ENCODE peak calls at places on chromosomes 16 and 17, in five cellular contexts. V is mucosa of descending colon; K is effector memory CD4-positive, alpha-beta T cell; U is endodermal cell; G is ovary. P is an unnamed sample.
A peak's percentile ranks its signal among the peaks of the same experiment; 100 is the strongest.

GRCh38 chr16:79301036-79301435 is 299.5 kb downstream of the MAF start:
- DNase-seq in G (no peak), V (no peak), U (peak; percentile 57), K (no peak), P (no peak)

GRCh38 chr16:69865701-69866100 is 85.4 kb upstream of the CLEC18A start:
- DNase-seq in K (no peak), G (no peak), U (no peak), V (no peak), P (no peak)

GRCh38 chr17:40922239-40922638 is 15.2 kb downstream of the KRT23 start:
- DNase-seq in K (no peak), U (peak; percentile 71), V (no peak), G (peak; percentile 32), P (no peak)

GRCh38 chr16:66250686-66251405 is 115.6 kb upstream of the CDH5 start:
- DNase-seq in G (peak; percentile 81), V (peak; percentile 50), U (no peak), K (no peak), P (no peak)

GRCh38 chr17:31629696-31630470 is 229.2 kb downstream of the COPRS start:
- DNase-seq in U (no peak), G (no peak), K (no peak), V (no peak), P (no peak)

GRCh38 chr17:64005734-64006167 is 7.6 kb downstream of the PRR29 start:
- DNase-seq in K (no peak), V (no peak), G (no peak), U (peak; percentile 54), P (peak; percentile 77)

GRCh38 chr16:66240996-66241395 is 125.5 kb upstream of the CDH5 start:
- DNase-seq in V (no peak), U (no peak), G (no peak), K (no peak), P (no peak)

GRCh38 chr17:4480929-4481898 is 17.5 kb upstream of the SPNS2 start:
- DNase-seq in K (no peak), V (peak; percentile 78), G (no peak), U (no peak), P (no peak)

GRCh38 chr16:25126820-25127232 is 15.3 kb downstream of the LCMT1 start:
- DNase-seq in G (no peak), K (no peak), V (peak; percentile 63), U (no peak), P (no peak)

GRCh38 chr17:64775701-64776570 is 113.8 kb upstream of the SMURF2 start:
- DNase-seq in G (no peak), U (no peak), V (peak; percentile 32), K (no peak), P (no peak)

GRCh38 chr17:49547566-49547965 is 28.1 kb upstream of the NXPH3 start:
- DNase-seq in K (no peak), G (no peak), V (no peak), U (peak; percentile 51), P (no peak)

GRCh38 chr16:71572497-71573116 is 4.3 kb downstream of the TAT start:
- DNase-seq in K (no peak), U (no peak), V (no peak), G (no peak), P (no peak)

GRCh38 chr17:282912-283882 is 69.4 kb downstream of the RPH3AL start:
- DNase-seq in U (no peak), V (no peak), K (no peak), G (peak; percentile 12), P (no peak)

GRCh38 chr17:81371910-81372760 is 23.1 kb upstream of the BAHCC1 start:
- DNase-seq in U (peak; percentile 88), V (peak; percentile 37), K (no peak), G (peak; percentile 29), P (no peak)

GRCh38 chr17:37519241-37519985 is 29.7 kb downstream of the DUSP14 start:
- DNase-seq in V (no peak), G (no peak), U (peak; percentile 26), K (no peak), P (no peak)

GRCh38 chr17:77872714-77873517 is 85.6 kb upstream of the TNRC6C start:
- DNase-seq in V (no peak), K (no peak), G (no peak), U (no peak), P (no peak)

DNA sequence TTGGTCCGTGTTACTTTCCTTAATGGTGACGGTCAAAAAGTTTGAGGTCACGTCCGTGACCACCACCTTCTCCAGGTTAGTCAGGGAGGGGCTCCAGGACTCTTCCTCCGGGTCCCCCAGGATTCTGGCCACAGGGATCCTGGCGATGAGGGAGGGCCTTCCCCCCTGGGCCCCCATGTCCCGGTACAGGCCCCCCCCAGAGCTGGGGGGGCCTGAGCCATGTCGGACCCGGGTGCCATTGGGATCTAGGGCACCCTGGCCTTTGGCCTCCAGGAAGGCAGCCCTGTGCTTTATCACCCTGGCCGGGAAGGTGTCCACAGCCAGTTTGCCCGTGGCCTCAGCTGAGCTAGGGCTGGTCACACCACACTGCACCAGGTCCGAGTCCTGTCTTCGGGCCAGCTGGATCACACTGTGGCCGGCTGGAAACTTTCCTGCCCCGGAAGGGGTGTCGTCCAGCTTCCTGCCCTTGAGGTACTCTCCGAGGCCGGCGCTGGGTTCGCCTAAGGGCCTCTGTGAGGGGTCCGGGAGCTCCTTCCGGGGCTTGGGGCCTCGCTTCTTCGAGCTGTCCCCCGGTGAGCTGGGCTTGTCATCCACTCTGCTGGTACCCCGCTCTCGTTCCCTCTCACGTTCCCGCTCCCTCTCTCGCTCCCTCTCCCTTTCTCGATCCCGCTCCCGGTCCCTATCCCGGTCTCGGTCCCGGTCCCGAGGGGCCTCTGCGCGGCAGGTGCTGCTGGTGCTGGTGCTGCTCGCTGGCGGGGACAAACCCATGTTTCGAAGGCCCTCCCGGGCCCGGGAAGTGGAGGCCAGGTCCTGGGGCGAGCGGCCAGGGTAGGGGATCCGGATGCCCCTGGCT is 2.0 kb downstream of the CBX8 start:
- DNase-seq in G (no peak), K (no peak), V (peak; percentile 58), U (peak; percentile 78), P (no peak)
- H3K4me3 ChIP-seq in G (no peak overlapping the region), K (no peak overlapping the region), V (no peak overlapping the region), U (no peak overlapping the region), P (no peak overlapping the region)

DNA sequence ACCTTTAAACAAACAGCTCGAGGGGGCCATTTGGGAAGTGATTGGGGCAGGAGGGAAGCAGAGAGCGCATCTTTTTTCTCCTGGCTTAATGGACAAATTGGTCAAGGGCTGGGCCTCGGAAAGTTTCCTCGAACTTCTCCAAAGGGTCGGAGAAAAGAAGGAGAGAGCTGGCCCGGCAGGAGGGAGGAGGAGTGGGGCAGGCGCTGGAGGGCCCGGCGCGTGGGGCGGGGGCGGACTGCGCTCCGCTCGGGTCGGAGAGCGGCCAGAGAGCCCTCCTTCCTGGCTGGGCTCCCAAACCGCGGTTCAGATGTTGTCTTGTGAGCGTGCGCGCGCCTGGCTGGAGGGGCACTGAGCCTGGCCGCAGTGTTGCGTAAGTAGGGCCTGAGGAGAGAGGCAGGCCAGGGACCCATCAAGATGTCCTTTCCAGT is 1.2 kb downstream of the MMP2 start:
- DNase-seq in K (no peak), U (peak; percentile 80), G (peak; percentile 96), V (peak; percentile 74), P (peak; percentile 95)
- H3K4me1 ChIP-seq in K (no peaks in the 10 kb centered on the region), U (no peaks in the 10 kb centered on the region), G (peaks cover 4% of the 10 kb centered on the region), V (no peaks in the 10 kb centered on the region), P (peaks cover 33% of the 10 kb centered on the region)

GRCh38 chr17:17555906-17556305 is 35.6 kb downstream of the PEMT start:
- DNase-seq in G (no peak), K (no peak), V (no peak), U (no peak), P (no peak)

GRCh38 chr17:17560167-17560566 is 31.3 kb downstream of the PEMT start:
- DNase-seq in V (no peak), U (no peak), G (no peak), K (no peak), P (no peak)

GRCh38 chr17:17559164-17559563 is 32.3 kb downstream of the PEMT start:
- DNase-seq in U (no peak), V (no peak), K (no peak), G (no peak), P (no peak)

GRCh38 chr17:17557796-17558195 is 33.7 kb downstream of the PEMT start:
- DNase-seq in U (no peak), V (no peak), K (no peak), G (no peak), P (no peak)

GRCh38 chr17:17558431-17558830 is 33.1 kb downstream of the PEMT start:
- DNase-seq in V (no peak), K (no peak), U (no peak), G (no peak), P (no peak)
- H3K4me3 ChIP-seq in V (no peak overlapping the region), K (no peak overlapping the region), U (no peak overlapping the region), G (no peak overlapping the region), P (no peak overlapping the region)

DNA sequence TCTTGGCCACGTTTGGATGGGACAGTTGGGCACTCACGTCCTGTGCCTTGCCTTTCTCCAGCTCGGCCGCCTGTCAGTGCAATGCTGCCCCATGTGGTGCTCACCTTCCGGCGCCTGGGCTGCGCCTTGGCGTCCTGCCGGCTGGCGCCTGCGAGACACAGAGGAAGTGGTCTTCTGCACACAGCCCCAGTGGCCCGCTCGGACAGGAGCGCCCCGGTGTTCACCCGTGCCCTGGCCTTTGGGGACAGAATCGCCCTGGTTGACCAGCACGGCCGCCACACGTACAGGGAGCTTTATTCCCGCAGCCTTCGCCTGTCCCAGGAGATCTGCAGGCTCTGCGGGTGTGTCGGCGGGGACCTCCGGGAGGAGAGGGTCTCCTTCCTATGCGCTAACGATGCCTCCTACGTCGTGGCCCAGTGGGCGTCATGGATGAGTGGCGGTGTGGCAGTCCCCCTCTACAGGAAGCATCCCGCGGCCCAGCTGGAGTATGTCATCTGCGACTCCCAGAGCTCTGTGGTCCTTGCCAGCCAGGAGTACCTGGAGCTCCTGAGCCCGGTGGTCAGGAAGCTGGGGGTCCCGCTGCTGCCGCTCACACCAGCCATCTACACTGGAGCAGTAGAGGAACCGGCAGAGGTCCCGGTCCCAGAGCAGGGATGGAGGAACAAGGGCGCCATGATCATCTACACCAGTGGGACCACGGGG is 7.1 kb downstream of the ACSF3 start:
- DNase-seq in K (no peak), G (no peak), U (no peak), V (no peak), P (no peak)
- H3K4me1 ChIP-seq in K (peaks cover 35% of the 10 kb centered on the region), G (peaks cover 3% of the 10 kb centered on the region), U (peaks cover 13% of the 10 kb centered on the region), V (peaks cover 54% of the 10 kb centered on the region), P (peaks cover 17% of the 10 kb centered on the region)

DNA sequence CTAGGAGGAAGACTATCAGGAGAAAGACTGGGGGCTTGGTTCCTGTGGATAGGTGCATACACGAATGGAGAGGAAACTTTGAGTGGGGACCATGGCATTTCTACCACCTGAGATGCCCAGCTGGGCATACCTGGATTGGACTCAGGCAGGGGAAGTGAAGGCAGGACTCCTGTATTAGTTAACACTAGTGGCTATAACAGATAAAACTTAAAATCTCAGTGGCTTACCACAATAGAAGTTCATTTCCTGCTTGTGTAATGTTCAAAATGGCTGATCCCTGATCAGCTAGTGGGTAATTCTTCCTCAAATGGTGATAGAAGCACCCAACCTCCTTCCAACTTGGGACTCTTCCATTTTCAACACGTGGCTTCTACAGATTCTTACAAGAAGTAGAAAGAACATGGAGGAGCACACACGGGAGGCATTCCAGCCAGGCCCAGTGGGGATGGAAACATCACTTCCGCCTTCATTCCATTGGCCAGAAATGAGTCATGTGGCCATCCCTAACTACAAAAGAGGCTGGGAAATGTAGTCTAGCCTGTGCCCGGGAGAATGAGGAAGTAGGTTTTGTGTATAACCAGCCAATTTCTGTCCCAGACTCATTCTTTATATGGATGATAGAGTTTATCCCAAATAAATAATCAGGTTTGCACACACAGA is 112.1 kb downstream of the UTP18 start:
- DNase-seq in K (no peak), U (peak; percentile 86), V (no peak), G (no peak), P (no peak)
- H3K4me3 ChIP-seq in K (no peak overlapping the region), U (no peak overlapping the region), V (no peak overlapping the region), G (no peak overlapping the region), P (no peak overlapping the region)

GRCh38 chr17:29589524-29590260 is at the start of gene GIT1:
- DNase-seq in V (peak; percentile 92), G (peak; percentile 86), U (peak; percentile 95), K (peak; percentile 73), P (no peak)
- H3K4me1 ChIP-seq in V (peaks cover 48% of the 10 kb centered on the region), G (peaks cover 29% of the 10 kb centered on the region), U (peaks cover 9% of the 10 kb centered on the region), K (peaks cover 62% of the 10 kb centered on the region), P (peaks cover 69% of the 10 kb centered on the region)

GRCh38 chr17:9256944-9257629 is 235.8 kb downstream of the NTN1 start:
- DNase-seq in G (no peak), U (no peak), V (peak; percentile 47), K (no peak), P (no peak)
- H3K4me3 ChIP-seq in G (no peak overlapping the region), U (no peak overlapping the region), V (no peak overlapping the region), K (no peak overlapping the region), P (no peak overlapping the region)

P was measured in vagina.